ENCODE peak calls at places on chromosomes 2 and 18, in nine cellular contexts. I is T1000; H is neural progenitor cell; X is activated effector memory CD4-positive, alpha-beta T cell treated with anti-CD3 and anti-CD28 coated beads, Interleukin-2, amount 50 U/mL, for 16 hours; Q is HEK293T; T is CD8-positive, alpha-beta T cell; R is stimulated activated CD8-positive, alpha-beta memory T cell treated with anti-CD3 and anti-CD28 coated beads, Interleukin-7, amount 100 ng/mL, for 1 hour; O is KBM-7; Z is foreskin fibroblast. J is an unnamed sample.

GRCh38 chr2:98356729-98357128 is 10.5 kb downstream of the CNGA3 start:
- DNase-seq in I (no peak), H (no peak), X (no peak), Q (no peak), T (no peak), R (no peak), O (no peak), Z (no peak), J (peak; percentile 87)

GRCh38 chr2:216436369-216436768 is 24.1 kb downstream of the SMARCAL1 start:
- DNase-seq in I (no peak), H (no peak), X (no peak), Q (no peak), T (no peak), R (no peak), O (no peak), Z (no peak), J (no peak)

GRCh38 chr2:60469918-60470317 is 83.5 kb downstream of the BCL11A start:
- DNase-seq in I (no peak), H (no peak), X (no peak), Q (no peak), T (no peak), R (no peak), O (no peak), Z (no peak), J (no peak)

GRCh38 chr18:58572181-58572580 is 56.7 kb downstream of the ALPK2 start:
- DNase-seq in I (peak; percentile 31), H (no peak), X (no peak), Q (no peak), T (no peak), R (no peak), O (no peak), Z (peak; percentile 95), J (no peak)

GRCh38 chr18:5970032-5970431 is 74.7 kb upstream of the TMEM200C start:
- DNase-seq in I (no peak), H (no peak), X (no peak), Q (no peak), T (no peak), R (no peak), O (no peak), Z (no peak), J (no peak)

GRCh38 chr2:174965992-174966789 is 39.0 kb downstream of the CHN1 start:
- DNase-seq in I (no peak), H (peak; percentile 10), X (no peak), Q (no peak), T (no peak), R (no peak), O (no peak), Z (no peak), J (peak; percentile 25)

GRCh38 chr2:129178356-129178755 is 801.1 kb upstream of the RAB6C start:
- DNase-seq in I (no peak), H (no peak), X (no peak), Q (no peak), T (no peak), R (no peak), O (no peak), Z (no peak), J (no peak)

GRCh38 chr2:28408764-28409599 is 16.3 kb downstream of the FOSL2 start:
- DNase-seq in I (peak; percentile 87), H (no peak), X (peak; percentile 87), Q (no peak), T (peak; percentile 84), R (peak; percentile 48), O (no peak), Z (peak; percentile 61), J (no peak)

GRCh38 chr2:191638079-191638801 is 39.7 kb upstream of the NABP1 start:
- DNase-seq in I (no peak), H (peak; percentile 22), X (no peak), Q (no peak), T (no peak), R (no peak), O (no peak), Z (no peak), J (peak; percentile 75)

GRCh38 chr18:3793545-3793944 is 343.6 kb downstream of the TGIF1 start:
- DNase-seq in I (no peak), H (no peak), X (no peak), Q (no peak), T (no peak), R (no peak), O (no peak), Z (peak; percentile 19), J (no peak)

GRCh38 chr2:22499082-22499844 is 885.7 kb upstream of the KLHL29 start:
- DNase-seq in I (no peak), H (peak; percentile 58), X (no peak), Q (no peak), T (no peak), R (no peak), O (no peak), Z (no peak), J (no peak)

GRCh38 chr2:217912030-217913024 is 90.5 kb downstream of the TNS1 start:
- DNase-seq in I (no peak), H (no peak), X (no peak), Q (no peak), T (no peak), R (no peak), O (no peak), Z (no peak), J (no peak)

GRCh38 chr2:96565111-96565510 is 28.6 kb downstream of the ARID5A start:
- DNase-seq in I (no peak), H (peak; percentile 76), X (no peak), Q (no peak), T (no peak), R (no peak), O (no peak), Z (no peak), J (no peak)

GRCh38 chr18:49561377-49562193 is at the start of gene LIPG:
- DNase-seq in I (peak; percentile 3), H (peak; percentile 93), X (peak; percentile 72), Q (peak; percentile 64), T (peak; percentile 26), R (no peak), O (peak; percentile 29), Z (peak; percentile 57), J (peak; percentile 80)

GRCh38 chr18:49018961-49019445 is 68.2 kb upstream of the SMAD7 start:
- DNase-seq in I (no peak), H (no peak), X (peak; percentile 61), Q (no peak), T (no peak), R (no peak), O (no peak), Z (no peak), J (no peak)

GRCh38 chr2:516131-516530 is 161.1 kb downstream of the TMEM18 start:
- DNase-seq in I (no peak), H (no peak), X (no peak), Q (no peak), T (no peak), R (no peak), O (no peak), Z (no peak), J (no peak)